ENCODE peak calls at places on chromosomes 13 and 19, in seven cellular contexts. S, P, D, K, N, Q and J are unnamed samples.

GRCh38 chr19:33492951-33493350 is 28.6 kb downstream of the PEPD start:
- DNase-seq in S (no peak), P (no peak), D (no peak), K (no peak), Q (no peak), N (peak), J (no peak)

GRCh38 chr13:109712187-109712601 is 74.2 kb downstream of the IRS2 start:
- DNase-seq in D (no peak), P (no peak), Q (no peak), K (no peak), N (no peak), S (no peak), J (no peak)

GRCh38 chr13:26037302-26037701 is 14.5 kb downstream of the SHISA2 start:
- DNase-seq in D (peak), K (no peak), S (no peak), Q (no peak), N (no peak), P (no peak), J (peak)

GRCh38 chr13:109233293-109233692 is 553.1 kb downstream of the IRS2 start:
- DNase-seq in Q (no peak), S (no peak), P (no peak), K (no peak), D (no peak), N (no peak), J (no peak)

GRCh38 chr13:35163674-35164073 is 221.6 kb downstream of the NBEA start:
- DNase-seq in N (no peak), D (no peak), Q (no peak), S (no peak), P (no peak), K (no peak), J (no peak)

GRCh38 chr13:95708390-95708774 is 31.4 kb downstream of the DNAJC3 start:
- DNase-seq in N (no peak), P (no peak), D (no peak), Q (no peak), K (no peak), S (no peak), J (no peak)

GRCh38 chr13:89163081-89163480 is 1491.9 kb downstream of the SLITRK5 start:
- DNase-seq in Q (no peak), N (no peak), P (no peak), K (no peak), D (no peak), S (no peak), J (no peak)

GRCh38 chr19:36489920-36490415 is 607 bp upstream of the ZNF566 start:
- DNase-seq in K (peak), D (peak), P (peak), S (no peak), Q (peak), N (peak), J (peak)

GRCh38 chr13:33262997-33263396 is 22.6 kb downstream of the STARD13 start:
- DNase-seq in K (no peak), S (no peak), P (no peak), Q (no peak), N (no peak), D (no peak), J (peak)

GRCh38 chr13:46553886-46554855 is 1.2 kb downstream of the LRCH1 start:
- DNase-seq in N (peak), S (peak), K (peak), Q (peak), D (peak), P (peak), J (peak)

GRCh38 chr19:3975637-3976087 is 4.8 kb upstream of the DAPK3 start:
- DNase-seq in N (no peak), D (no peak), S (no peak), P (no peak), K (no peak), Q (no peak), J (no peak)

GRCh38 chr19:3108775-3109174 is 14.6 kb downstream of the GNA11 start:
- DNase-seq in S (peak), K (no peak), N (peak), D (peak), Q (peak), P (peak), J (peak)

GRCh38 chr19:39692166-39692565 is 12.1 kb upstream of the LGALS14 start:
- DNase-seq in S (no peak), Q (no peak), P (no peak), K (no peak), D (no peak), N (no peak), J (no peak)

GRCh38 chr13:103275079-103275478 is 208.9 kb upstream of the SLC10A2 start:
- DNase-seq in N (no peak), S (no peak), Q (no peak), P (no peak), D (no peak), K (no peak), J (no peak)

GRCh38 chr13:73244486-73244885 is 185.7 kb downstream of the KLF5 start:
- DNase-seq in Q (no peak), K (no peak), D (no peak), N (no peak), P (no peak), S (no peak), J (no peak)

GRCh38 chr13:45162194-45162593 is 38.7 kb downstream of the KCTD4 start:
- DNase-seq in N (no peak), D (peak), S (peak), Q (no peak), P (no peak), K (no peak), J (no peak)

GRCh38 chr19:13208131-13208963 is 58.1 kb downstream of the IER2 start:
- DNase-seq in N (peak), Q (peak), K (peak), D (peak), S (peak), P (peak), J (peak)

GRCh38 chr13:27174766-27175455 is 3.3 kb upstream of the USP12 start:
- DNase-seq in S (no peak), K (no peak), P (no peak), D (peak), N (no peak), Q (no peak), J (no peak)

GRCh38 chr19:57887195-57887941 is 1.5 kb downstream of the ZNF814 start:
- DNase-seq in S (no peak), D (peak), P (no peak), N (no peak), K (no peak), Q (no peak), J (no peak)

GRCh38 chr19:50912727-50913716 is 1.8 kb upstream of the KLK4 start:
- DNase-seq in P (no peak), S (no peak), D (no peak), N (no peak), Q (no peak), K (no peak), J (peak)

GRCh38 chr19:1864480-1865171 is 1.2 kb upstream of the KLF16 start:
- DNase-seq in P (peak), Q (peak), D (peak), N (peak), K (no peak), S (peak), J (peak)

GRCh38 chr13:50955212-50955611 is 45.6 kb downstream of the RNASEH2B start:
- DNase-seq in K (no peak), D (no peak), N (no peak), P (no peak), S (no peak), Q (no peak), J (no peak)

GRCh38 chr13:65505941-65506340 is 1724.2 kb downstream of the PCDH9 start:
- DNase-seq in Q (no peak), K (no peak), S (no peak), P (no peak), N (no peak), D (no peak), J (no peak)

GRCh38 chr19:41323430-41324125 is 13.6 kb downstream of the CCDC97 start:
- DNase-seq in K (peak), D (peak), N (peak), S (peak), P (peak), Q (peak), J (no peak)

GRCh38 chr19:52638601-52639000 is 446 bp upstream of the ZNF83 start:
- DNase-seq in K (no peak), N (peak), Q (no peak), S (no peak), P (no peak), D (no peak), J (no peak)

GRCh38 chr19:7970716-7971448 is 27.4 kb upstream of the TIMM44 start:
- DNase-seq in P (peak), N (peak), S (peak), K (no peak), Q (peak), D (peak), J (peak)

GRCh38 chr13:38863536-38863935 is 127.1 kb downstream of the STOML3 start:
- DNase-seq in Q (no peak), S (no peak), D (no peak), P (no peak), K (no peak), N (no peak), J (no peak)

GRCh38 chr19:51407631-51408131 is 9.8 kb downstream of the SIGLEC10 start:
- DNase-seq in K (no peak), N (no peak), D (peak), S (no peak), P (peak), Q (peak), J (peak)

DNA sequence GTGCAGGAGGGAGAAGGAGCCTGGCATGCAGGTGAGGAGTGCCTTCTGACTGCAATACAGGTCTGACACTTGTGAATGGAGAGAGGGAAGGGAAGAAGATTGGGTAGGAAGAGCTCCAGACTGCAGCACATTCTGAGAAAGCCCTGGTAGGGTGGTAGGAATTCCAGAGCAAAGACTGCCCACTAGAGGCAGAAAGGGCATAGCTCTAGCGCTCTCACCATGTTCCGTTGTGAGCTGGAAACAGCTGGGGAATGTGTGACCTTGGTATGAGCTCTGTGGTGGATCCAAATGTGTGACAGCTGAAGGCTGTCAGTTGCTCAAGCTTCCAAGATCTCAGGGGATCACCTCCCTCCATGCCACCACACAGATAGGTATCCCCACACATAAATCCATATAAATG is 2.9 kb upstream of the MTUS2 start:
- DNase-seq in K (no peak), N (no peak), Q (no peak), P (no peak), S (no peak), D (no peak), J (no peak)
- TF ChIP-seq CTCF in K (no peak), N (no peak), Q (no peak), P (no peak), S (no peak), D (no peak), J (no peak)

GRCh38 chr13:91024157-91024792 is 323.2 kb upstream of the MIR17HG start:
- DNase-seq in K (no peak), D (no peak), S (no peak), P (no peak), Q (no peak), N (no peak), J (no peak)

GRCh38 chr13:91020635-91021034 is 326.9 kb upstream of the MIR17HG start:
- DNase-seq in N (no peak), D (no peak), Q (no peak), P (no peak), S (no peak), K (no peak), J (no peak)

GRCh38 chr13:91025442-91025841 is 322.0 kb upstream of the MIR17HG start:
- DNase-seq in Q (no peak), D (no peak), P (no peak), N (no peak), S (no peak), K (no peak), J (no peak)
- TF ChIP-seq CTCF in Q (no peak), D (no peak), P (no peak), N (no peak), S (no peak), K (no peak), J (no peak)

GRCh38 chr13:79062291-79062690 is 343.8 kb downstream of the RBM26 start:
- DNase-seq in S (no peak), N (no peak), P (no peak), D (no peak), Q (no peak), K (no peak), J (no peak)

GRCh38 chr13:79056706-79057105 is 349.3 kb downstream of the RBM26 start:
- DNase-seq in K (no peak), D (no peak), Q (no peak), P (no peak), N (no peak), S (no peak), J (no peak)

GRCh38 chr13:79060216-79060615 is 345.8 kb downstream of the RBM26 start:
- DNase-seq in P (no peak), S (no peak), K (no peak), Q (no peak), N (no peak), D (no peak), J (no peak)
- TF ChIP-seq CTCF in P (no peak), S (no peak), K (no peak), Q (no peak), N (no peak), D (no peak), J (no peak)

DNA sequence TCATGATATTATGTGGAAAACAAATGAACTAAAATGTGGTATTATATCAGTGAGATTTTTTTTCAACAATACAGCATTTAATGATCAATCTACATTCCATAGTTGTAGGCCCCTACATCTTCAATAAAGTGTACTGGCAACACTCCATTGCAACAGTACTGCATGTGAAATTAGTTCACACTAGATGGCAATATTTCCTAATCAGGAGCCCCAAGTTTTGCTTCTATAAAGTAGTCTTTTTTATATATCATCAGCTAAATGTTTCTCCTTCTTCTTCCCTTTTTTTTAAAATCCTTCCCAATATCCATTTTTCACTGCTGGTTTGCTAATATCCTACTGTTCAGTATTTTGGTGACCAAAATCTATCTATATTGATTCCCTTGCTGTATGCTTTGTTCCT is 528.3 kb upstream of the ATXN8OS start:
- DNase-seq in D (no peak), Q (no peak), S (peak), K (no peak), P (no peak), N (no peak), J (no peak)
- TF ChIP-seq CTCF in D (no peak), Q (no peak), S (no peak), K (no peak), P (no peak), N (no peak), J (no peak)

DNA sequence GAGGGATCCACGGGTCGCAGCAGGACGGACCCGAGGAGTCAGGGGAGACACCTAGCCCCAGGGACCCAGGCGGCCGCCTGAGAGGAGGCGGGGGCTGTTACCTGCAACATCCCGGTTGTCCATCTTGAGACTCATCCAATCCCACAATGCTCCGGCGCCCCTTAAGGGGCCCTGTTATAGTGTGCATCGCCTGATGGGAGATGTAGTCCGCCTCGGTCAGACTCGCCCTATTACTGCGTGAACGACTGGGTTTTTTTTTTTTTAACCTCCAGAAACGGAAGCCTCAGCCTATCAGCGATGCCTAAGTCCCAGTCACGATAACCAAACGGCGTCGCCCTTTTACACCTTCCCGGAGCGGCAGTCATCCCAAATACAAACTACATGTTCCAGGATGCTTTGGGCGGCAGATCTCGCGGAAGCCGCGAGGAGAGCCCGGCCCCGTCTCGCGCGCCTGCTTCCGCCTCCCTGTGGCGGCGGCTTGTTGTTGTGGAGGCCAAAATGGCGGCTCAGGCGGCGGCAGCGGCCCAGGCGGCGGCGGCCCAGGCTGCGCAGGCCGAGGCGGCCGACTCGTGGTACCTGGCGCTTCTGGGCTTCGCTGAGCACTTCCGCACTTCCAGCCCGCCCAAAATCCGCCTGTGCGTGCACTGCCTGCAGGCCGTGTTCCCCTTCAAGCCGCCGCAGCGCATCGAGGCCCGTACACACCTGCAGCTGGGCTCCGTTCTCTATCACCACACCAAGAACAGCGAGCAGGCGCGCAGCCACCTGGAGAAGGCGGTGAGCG is at the start of the genes MAU2 and SUGP1:
- DNase-seq in K (peak), D (peak), Q (peak), P (peak), S (peak), N (peak), J (peak)
- TF ChIP-seq CTCF in K (peak), D (peak), Q (peak), P (no peak), S (no peak), N (peak), J (no peak)

GRCh38 chr13:43725460-43725859 is 61.3 kb downstream of the ENOX1 start:
- DNase-seq in K (no peak), Q (no peak), D (no peak), N (no peak), S (no peak), P (no peak), J (no peak)
- TF ChIP-seq CTCF in K (no peak), Q (no peak), D (no peak), N (no peak), S (no peak), P (no peak), J (no peak)

DNA sequence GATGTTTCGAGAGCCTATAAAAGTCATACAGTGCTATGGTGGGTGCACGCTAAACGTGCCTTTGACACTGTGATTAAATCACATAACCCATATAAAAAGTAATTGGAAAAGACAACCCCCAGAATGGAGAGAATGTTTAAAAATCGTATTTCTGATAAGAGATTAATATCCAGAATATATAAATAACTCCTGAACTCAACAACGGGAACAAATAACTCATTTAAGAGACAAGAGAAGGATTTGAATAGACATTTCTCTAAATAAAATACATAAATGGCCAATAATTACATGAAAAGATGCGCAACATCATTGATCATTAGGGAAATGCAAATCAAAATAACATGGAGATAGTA is 37.0 kb upstream of the IGFL4 start:
- DNase-seq in P (no peak), S (no peak), D (no peak), N (no peak), Q (no peak), K (no peak), J (no peak)
- TF ChIP-seq CTCF in P (no peak), S (no peak), D (no peak), N (no peak), Q (no peak), K (no peak), J (peak)